ENCODE peak calls at places on chromosomes 5 and 9, in five cellular contexts. W is mucosa of descending colon, V is bronchial epithelial cell, C is right atrium auricular region, Y is GM12865. H is an unnamed sample.

GRCh38 chr9:124767830-124768229 is 3.3 kb downstream of the NR6A1 start:
- DNase-seq in V (no peak), Y (no peak), C (no peak), W (no peak), H (no peak)

GRCh38 chr5:7348168-7348802 is 47.7 kb upstream of the ADCY2 start:
- DNase-seq in C (no peak), W (no peak), V (no peak), Y (no peak), H (no peak)

GRCh38 chr5:92504346-92504745 is 1076.7 kb downstream of the NR2F1-AS1 start:
- DNase-seq in V (peak; percentile 61), W (no peak), Y (peak; percentile 3), C (no peak), H (no peak)

GRCh38 chr5:174706997-174707548 is 17.3 kb upstream of the MSX2 start:
- DNase-seq in C (no peak), Y (no peak), W (no peak), V (no peak), H (no peak)

GRCh38 chr5:54470677-54471076 is 15.2 kb downstream of the HSPB3 start:
- DNase-seq in W (no peak), V (no peak), Y (no peak), C (no peak), H (no peak)

GRCh38 chr5:5360878-5361520 is 61.5 kb upstream of the ICE1 start:
- DNase-seq in V (no peak), W (no peak), Y (no peak), C (no peak), H (no peak)

GRCh38 chr5:69048233-69048632 is 45.6 kb upstream of the SLC30A5 start:
- DNase-seq in C (no peak), W (no peak), Y (peak; percentile 24), V (no peak), H (no peak)

GRCh38 chr9:95010431-95010838 is 283.9 kb downstream of the AOPEP start:
- DNase-seq in C (no peak), W (no peak), V (peak; percentile 49), Y (no peak), H (no peak)

GRCh38 chr9:755454-756381 is 85.8 kb upstream of the DMRT1 start:
- DNase-seq in W (no peak), C (peak; percentile 64), V (peak; percentile 82), Y (peak; percentile 75), H (no peak)

GRCh38 chr9:93107151-93107824 is 11.3 kb downstream of the CARD19 start:
- DNase-seq in W (peak; percentile 19), C (no peak), Y (no peak), V (no peak), H (no peak)

GRCh38 chr9:97109194-97109811 is 70.4 kb upstream of the CTSV start:
- DNase-seq in C (no peak), Y (peak; percentile 58), W (peak; percentile 60), V (peak; percentile 63), H (peak; percentile 44)

GRCh38 chr5:885529-885928 is 7.1 kb downstream of the BRD9 start:
- DNase-seq in W (no peak), V (no peak), C (peak; percentile 72), Y (no peak), H (no peak)

GRCh38 chr5:123907349-123907748 is 395.4 kb downstream of the CSNK1G3 start:
- DNase-seq in V (no peak), W (no peak), C (no peak), Y (peak; percentile 3), H (no peak)

GRCh38 chr5:59321631-59322030 is 571.9 kb downstream of the PDE4D start:
- DNase-seq in Y (no peak), V (no peak), W (no peak), C (no peak), H (no peak)

DNA sequence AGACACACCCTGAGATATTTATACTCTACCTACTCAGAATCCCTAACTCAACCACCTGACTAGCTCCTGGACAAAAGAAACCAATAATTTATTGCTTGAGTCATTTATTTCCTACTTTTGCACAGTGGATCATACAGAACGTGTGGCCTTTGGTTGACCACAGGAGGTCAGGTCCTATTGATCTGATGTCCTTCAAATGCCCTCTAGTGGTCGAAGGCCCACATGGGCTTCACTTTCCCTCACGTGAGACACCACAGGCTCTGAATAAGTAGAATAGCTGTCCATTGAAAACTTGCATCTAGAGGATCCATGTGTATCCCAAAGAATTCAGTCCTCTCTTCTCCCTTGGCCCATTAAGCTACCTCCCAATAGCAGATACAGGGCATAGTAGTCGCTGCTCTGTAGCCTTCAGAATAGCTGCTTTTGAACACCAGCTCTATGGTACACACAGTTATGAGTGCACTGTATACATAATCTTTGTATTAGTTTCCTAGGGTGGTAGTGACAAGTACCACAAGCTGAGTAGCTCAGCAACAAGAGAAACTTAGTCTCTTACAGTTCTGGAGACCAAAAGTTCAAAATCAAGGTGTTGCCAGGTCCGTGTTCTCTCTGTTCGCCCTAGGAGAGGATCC is 177.6 kb upstream of the SMARCA2 start:
- DNase-seq in V (peak; percentile 7), C (no peak), W (peak; percentile 28), Y (peak; percentile 87), H (peak; percentile 51)
- TF ChIP-seq CTCF in V (peak; percentile 30), C (no peak), W (no peak), Y (peak; percentile 78), H (peak; percentile 48)

GRCh38 chr5:141913560-141913959 is 10.1 kb upstream of the DELE1 start:
- DNase-seq in W (no peak), V (no peak), C (no peak), Y (no peak), H (no peak)

GRCh38 chr5:141915881-141916336 is 7.8 kb upstream of the DELE1 start:
- DNase-seq in V (no peak), Y (no peak), C (no peak), W (peak; percentile 52), H (no peak)

GRCh38 chr5:141916522-141916921 is 7.1 kb upstream of the DELE1 start:
- DNase-seq in W (no peak), Y (no peak), V (no peak), C (no peak), H (no peak)

GRCh38 chr5:141914797-141915196 is 8.9 kb upstream of the DELE1 start:
- DNase-seq in W (no peak), V (no peak), C (no peak), Y (no peak), H (no peak)

DNA sequence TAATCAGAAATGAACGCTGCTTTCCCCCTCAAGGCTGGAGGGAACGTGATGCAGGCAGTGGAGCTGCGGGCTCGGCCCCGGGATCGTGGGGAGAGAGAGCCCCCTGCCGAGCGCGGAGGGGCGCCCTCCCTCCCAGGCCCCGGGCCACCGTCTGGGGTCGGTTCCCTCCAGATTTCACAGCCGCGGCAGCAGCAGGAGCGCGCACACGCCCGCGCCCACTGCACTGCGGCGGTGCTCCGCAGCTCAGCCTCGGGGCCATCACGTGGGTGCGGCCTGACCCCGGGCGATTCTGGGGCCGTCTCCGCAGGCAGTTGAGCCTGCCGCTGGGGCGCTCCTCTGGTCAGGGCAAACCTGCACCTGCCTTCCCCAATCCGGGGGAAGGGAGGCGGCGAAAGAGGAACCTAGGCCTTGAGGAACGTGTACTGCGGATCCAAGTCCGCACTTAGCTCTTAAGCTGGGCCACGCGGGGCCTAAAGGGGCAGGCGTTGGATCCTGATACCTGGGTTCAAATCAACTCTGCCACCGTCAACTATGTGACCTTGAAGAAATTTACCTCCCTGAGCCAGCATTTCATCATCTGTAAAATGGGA is 9.4 kb upstream of the DELE1 start:
- DNase-seq in Y (no peak), W (peak; percentile 71), C (peak; percentile 63), V (no peak), H (peak; percentile 66)
- TF ChIP-seq CTCF in Y (no peak), W (no peak), C (no peak), V (peak; percentile 22), H (peak; percentile 29)

GRCh38 chr9:35756743-35757526 is 2.9 kb upstream of the MSMP start:
- DNase-seq in Y (peak; percentile 89), V (no peak), W (peak; percentile 87), C (peak; percentile 73), H (peak; percentile 78)
- TF ChIP-seq CTCF in Y (no peak), V (no peak), W (no peak), C (no peak), H (no peak)

GRCh38 chr5:177086918-177087706 is 397 bp downstream of the FGFR4 start:
- DNase-seq in W (peak; percentile 94), Y (peak; percentile 43), V (peak; percentile 9), C (no peak), H (peak; percentile 85)
- TF ChIP-seq CTCF in W (peak; percentile 88), Y (peak; percentile 54), V (peak; percentile 73), C (peak; percentile 18), H (peak; percentile 69)

GRCh38 chr5:171857537-171857936 is 71.9 kb downstream of the SMIM23 start:
- DNase-seq in Y (no peak), V (no peak), C (no peak), W (no peak), H (no peak)

GRCh38 chr5:171855798-171856772 is 70.5 kb downstream of the SMIM23 start:
- DNase-seq in C (no peak), W (peak; percentile 65), Y (no peak), V (no peak), H (no peak)

GRCh38 chr5:171855265-171855664 is 69.6 kb downstream of the SMIM23 start:
- DNase-seq in V (no peak), Y (no peak), W (no peak), C (no peak), H (no peak)

GRCh38 chr5:171861383-171861782 is 75.8 kb downstream of the SMIM23 start:
- DNase-seq in V (no peak), W (no peak), C (no peak), Y (no peak), H (no peak)

DNA sequence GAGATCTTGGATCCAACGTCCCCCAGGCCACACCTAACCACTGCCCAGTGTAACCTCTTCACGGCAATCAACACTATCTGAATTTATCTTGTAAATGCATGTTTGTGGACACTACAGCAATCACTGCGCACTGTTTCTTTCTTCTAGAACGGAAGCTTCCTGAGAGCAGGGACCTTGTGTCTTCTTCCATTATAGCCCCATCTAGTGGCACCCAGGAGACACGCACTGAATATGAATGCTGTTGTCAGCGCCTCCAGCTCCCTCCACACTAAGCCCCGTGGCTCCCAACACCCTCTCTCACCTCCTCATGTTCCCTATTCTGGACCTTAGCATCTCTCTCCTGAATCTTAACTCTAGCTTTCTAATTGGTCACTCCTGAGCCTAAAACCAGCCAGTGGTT is 72.7 kb downstream of the SMIM23 start:
- DNase-seq in C (no peak), Y (peak; percentile 23), V (peak; percentile 17), W (no peak), H (peak; percentile 44)
- TF ChIP-seq CTCF in C (no peak), Y (peak; percentile 50), V (peak; percentile 54), W (no peak), H (peak; percentile 34)